ENCODE peak calls at places on chromosome X, in six cellular contexts. R is H1, Z is HepG2, F is K562, S is GM12891, H is GM12878. D is an unnamed sample.

GRCh38 chrX:57282568-57282967 is 3.9 kb upstream of the FAAH2 start:
- DNase-seq in R (no peak), Z (no peak), F (no peak), S (no peak), H (no peak), D (no peak)

GRCh38 chrX:24424948-24425347 is 40.1 kb upstream of the PDK3 start:
- DNase-seq in R (no peak), Z (no peak), F (no peak), S (no peak), H (no peak), D (no peak)

GRCh38 chrX:150363561-150364346 is 637 bp downstream of the MAMLD1 start:
- DNase-seq in R (peak; percentile 50), Z (no peak), F (no peak), S (no peak), H (no peak), D (no peak)

GRCh38 chrX:19912-20571 is 261.1 kb upstream of the PLCXD1 start:
- DNase-seq in R (peak; percentile 46), Z (peak; percentile 0), F (peak; percentile 47), S (no peak), H (no peak), D (no peak)

GRCh38 chrX:15903186-15903681 is 48.6 kb upstream of the AP1S2 start:
- DNase-seq in R (no peak), Z (no peak), F (no peak), S (peak; percentile 7), H (peak; percentile 84), D (peak; percentile 14)

GRCh38 chrX:20059467-20060128 is 57.1 kb downstream of the MAP7D2 start:
- DNase-seq in R (no peak), Z (no peak), F (no peak), S (no peak), H (no peak), D (no peak)

GRCh38 chrX:7294483-7294882 is 146.5 kb upstream of the PUDP start:
- DNase-seq in R (no peak), Z (no peak), F (no peak), S (no peak), H (no peak), D (no peak)

GRCh38 chrX:82230013-82230412 is 1028.1 kb downstream of the SH3BGRL start:
- DNase-seq in R (no peak), Z (no peak), F (no peak), S (no peak), H (no peak), D (no peak)

GRCh38 chrX:140190441-140191108 is 225.3 kb upstream of the CXorf66 start:
- DNase-seq in R (no peak), Z (no peak), F (no peak), S (no peak), H (no peak), D (no peak)

GRCh38 chrX:150234126-150234525 is 129.0 kb upstream of the MAMLD1 start:
- DNase-seq in R (no peak), Z (no peak), F (no peak), S (no peak), H (no peak), D (no peak)

GRCh38 chrX:152575331-152575730 is 62.4 kb upstream of the GABRQ start:
- DNase-seq in R (no peak), Z (no peak), F (no peak), S (no peak), H (no peak), D (no peak)

GRCh38 chrX:8738588-8739189 is 6.8 kb upstream of the ANOS1 start:
- DNase-seq in R (no peak), Z (peak; percentile 11), F (peak; percentile 8), S (no peak), H (no peak), D (no peak)

GRCh38 chrX:47579537-47579936 is 2.7 kb upstream of the TIMP1 start:
- DNase-seq in R (no peak), Z (no peak), F (no peak), S (no peak), H (no peak), D (no peak)

GRCh38 chrX:10769696-10770619 is 149.6 kb upstream of the MID1 start:
- DNase-seq in R (no peak), Z (no peak), F (no peak), S (no peak), H (no peak), D (no peak)

GRCh38 chrX:70052895-70053615 is 3.3 kb upstream of the AWAT2 start:
- DNase-seq in R (no peak), Z (no peak), F (no peak), S (no peak), H (no peak), D (no peak)

GRCh38 chrX:33543757-33544156 is 332.4 kb upstream of the DMD start:
- DNase-seq in R (no peak), Z (no peak), F (no peak), S (no peak), H (no peak), D (no peak)

GRCh38 chrX:8726031-8726652 is 5.8 kb downstream of the ANOS1 start:
- DNase-seq in R (no peak), Z (no peak), F (no peak), S (no peak), H (no peak), D (no peak)

GRCh38 chrX:13287816-13288215 is 32.0 kb downstream of the ATXN3L start:
- DNase-seq in R (no peak), Z (no peak), F (peak; percentile 31), S (no peak), H (no peak), D (no peak)

GRCh38 chrX:24264383-24264782 is 49.5 kb downstream of the SUPT20HL2 start:
- DNase-seq in R (no peak), Z (no peak), F (no peak), S (no peak), H (no peak), D (no peak)

GRCh38 chrX:275967-276587 is 5.1 kb upstream of the PLCXD1 start:
- DNase-seq in R (peak; percentile 87), Z (peak; percentile 73), F (peak; percentile 74), S (peak; percentile 75), H (no peak), D (peak; percentile 61)

GRCh38 chrX:123869488-123869887 is 9.6 kb downstream of the XIAP start:
- DNase-seq in R (no peak), Z (no peak), F (no peak), S (no peak), H (no peak), D (no peak)

GRCh38 chrX:110418220-110418856 is 59.7 kb downstream of the RTL9 start:
- DNase-seq in R (no peak), Z (no peak), F (peak; percentile 59), S (no peak), H (no peak), D (no peak)

GRCh38 chrX:51855698-51856097 is 37.7 kb upstream of the MAGED1 start:
- DNase-seq in R (no peak), Z (no peak), F (no peak), S (no peak), H (no peak), D (no peak)

GRCh38 chrX:154547245-154548027 is at the start of gene IKBKG:
- DNase-seq in R (peak; percentile 87), Z (peak; percentile 77), F (peak; percentile 95), S (peak; percentile 80), H (peak; percentile 57), D (peak; percentile 81)

GRCh38 chrX:154545673-154546274 is 872 bp downstream of the G6PD start:
- DNase-seq in R (no peak), Z (no peak), F (no peak), S (no peak), H (no peak), D (no peak)

GRCh38 chrX:154544885-154545284 is 1.8 kb downstream of the G6PD start:
- DNase-seq in R (no peak), Z (no peak), F (no peak), S (no peak), H (no peak), D (no peak)

GRCh38 chrX:154548028-154548316 is 552 bp downstream of the IKBKG start:
- DNase-seq in R (no peak), Z (no peak), F (no peak), S (no peak), H (no peak), D (no peak)

GRCh38 chrX:154546354-154547244 is at the start of gene G6PD:
- DNase-seq in R (peak; percentile 86), Z (peak; percentile 43), F (peak; percentile 96), S (peak; percentile 79), H (no peak), D (peak; percentile 78)
- TF ChIP-seq POLR2A in R (peak; percentile 74), Z (no peak), F (peak; percentile 69), S (peak; percentile 48), H (peak; percentile 74), D (peak; percentile 79)

GRCh38 chrX:18995216-18995615 is 11.3 kb upstream of the PHKA2 start:
- DNase-seq in R (no peak), Z (peak; percentile 47), F (no peak), S (no peak), H (no peak), D (no peak)
- TF ChIP-seq TAF1 in R (no peak), Z (no peak), F (no peak), S (no peak), H (no peak), D (no peak)

DNA sequence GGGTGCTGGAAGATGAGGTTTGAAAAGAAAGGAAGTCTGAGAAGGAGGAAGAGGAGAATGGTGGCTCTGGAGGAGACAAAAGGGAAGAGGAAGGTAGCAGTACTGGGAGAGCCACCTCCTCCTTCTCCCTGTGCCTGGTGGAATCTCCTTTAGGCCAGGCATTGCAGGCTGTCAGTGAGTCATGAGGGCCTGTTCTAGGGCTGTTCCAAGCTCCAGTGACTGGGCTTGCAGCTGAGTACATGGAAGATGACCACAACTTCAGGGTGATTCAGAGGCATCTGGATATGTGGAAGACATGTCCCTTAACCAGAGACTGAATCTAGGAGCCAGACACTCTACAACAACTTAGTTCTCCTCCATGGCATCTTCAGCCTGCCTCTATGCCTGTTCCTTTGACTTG is 107.8 kb downstream of the EFNB1 start:
- DNase-seq in R (no peak), Z (no peak), F (no peak), S (no peak), H (no peak), D (no peak)
- TF ChIP-seq POLR2A in R (no peak), Z (no peak), F (no peak), S (no peak), H (no peak), D (no peak)

DNA sequence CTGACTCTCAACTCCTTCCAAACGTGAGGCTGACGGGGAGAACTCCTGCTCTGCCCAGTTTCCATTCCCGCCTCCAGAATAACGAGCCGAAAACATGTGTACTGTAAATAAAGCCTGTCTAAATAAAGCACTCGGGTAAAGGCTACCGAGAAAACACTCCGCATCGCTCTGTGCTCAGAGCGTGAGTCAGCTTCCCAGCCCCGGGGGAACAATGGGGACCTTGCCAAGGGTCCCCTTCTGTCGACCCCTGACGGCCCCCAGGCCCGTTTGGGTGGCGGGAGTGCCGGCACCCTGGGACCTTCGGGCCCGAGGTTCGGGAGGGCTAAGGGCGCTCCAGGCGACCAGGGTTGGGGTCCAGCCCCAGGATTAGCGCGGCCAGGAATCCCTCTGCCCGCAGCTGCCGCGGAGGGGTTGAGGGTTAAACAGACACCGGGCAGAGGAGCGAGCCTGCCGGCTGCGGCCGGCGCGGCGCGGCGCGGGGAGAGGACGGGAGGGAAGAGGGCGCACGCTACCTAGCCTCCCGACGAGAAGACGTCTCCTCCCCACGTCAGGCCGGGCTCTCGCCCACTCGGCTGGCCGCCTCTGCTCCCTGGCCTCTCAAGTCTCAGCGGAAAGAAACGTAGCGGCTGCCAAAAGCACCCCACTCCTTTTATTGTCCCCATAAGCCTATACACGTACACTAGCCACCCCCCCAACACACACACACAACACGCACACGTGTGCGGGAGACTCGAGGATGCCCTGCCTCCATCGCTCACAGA is 85.5 kb downstream of the BCOR start:
- DNase-seq in R (peak; percentile 50), Z (peak; percentile 63), F (no peak), S (no peak), H (no peak), D (no peak)
- TF ChIP-seq TAF1 in R (no peak), Z (no peak), F (no peak), S (no peak), H (no peak), D (no peak)